ENCODE peak calls at places on chromosomes 3 and 15, in eight cellular contexts. P is mammary epithelial cell, B is breast epithelium, S is upper lobe of right lung, K is lower lobe of right lung, C is left lung, T is caudate nucleus, U is keratinocyte. D is an unnamed sample.

GRCh38 chr3:98731720-98732238 is 31.4 kb upstream of the ST3GAL6 start:
- DNase-seq in P (no peak), B (no peak), S (no peak), C (no peak), T (no peak), U (no peak), K (no peak), D (no peak)

GRCh38 chr15:91555307-91555706 is 298.2 kb upstream of the SLCO3A1 start:
- DNase-seq in P (peak; percentile 10), C (no peak), S (no peak), K (no peak), T (no peak), B (no peak), U (no peak), D (no peak)

GRCh38 chr3:170726976-170727661 is 141.2 kb upstream of the SLC7A14 start:
- DNase-seq in C (no peak), P (peak; percentile 84), B (no peak), T (no peak), S (no peak), K (no peak), U (no peak), D (no peak)

GRCh38 chr3:55720614-55721013 is 233.5 kb upstream of the WNT5A start:
- DNase-seq in B (no peak), P (peak; percentile 13), U (no peak), C (no peak), T (no peak), K (no peak), S (no peak), D (no peak)

GRCh38 chr3:112763258-112763657 is 83.4 kb downstream of the CD200R1L start:
- DNase-seq in C (no peak), S (no peak), B (no peak), P (no peak), K (no peak), T (no peak), U (no peak), D (no peak)

GRCh38 chr15:39887832-39888231 is 32.2 kb downstream of the GPR176 start:
- DNase-seq in T (no peak), P (peak; percentile 65), U (no peak), S (no peak), B (no peak), K (no peak), C (no peak), D (peak; percentile 20)

GRCh38 chr3:194782767-194783404 is 97.2 kb downstream of the FAM43A start:
- DNase-seq in S (no peak), B (no peak), P (peak; percentile 45), C (no peak), K (peak; percentile 58), T (no peak), U (no peak), D (no peak)

GRCh38 chr3:172877011-172877410 is 126.5 kb downstream of the ECT2 start:
- DNase-seq in C (no peak), U (no peak), K (no peak), S (no peak), T (no peak), B (no peak), P (no peak), D (no peak)

GRCh38 chr3:2714856-2715255 is 395.3 kb downstream of the IL5RA start:
- DNase-seq in C (no peak), K (no peak), S (no peak), B (no peak), U (no peak), T (no peak), P (no peak), D (no peak)

GRCh38 chr3:36903119-36903882 is 41.6 kb downstream of the TRANK1 start:
- DNase-seq in K (no peak), U (no peak), T (no peak), B (no peak), C (no peak), P (no peak), S (no peak), D (no peak)

GRCh38 chr15:35067501-35068347 is 17.4 kb downstream of the NANOGP8 start:
- DNase-seq in U (no peak), P (no peak), S (no peak), T (no peak), K (no peak), B (no peak), C (no peak), D (no peak)

GRCh38 chr15:58510715-58511465 is 79.1 kb downstream of the LIPC start:
- DNase-seq in U (no peak), K (no peak), P (no peak), B (no peak), S (no peak), T (no peak), C (no peak), D (no peak)

GRCh38 chr3:27680517-27681246 is 41.4 kb downstream of the EOMES start:
- DNase-seq in S (no peak), T (no peak), P (no peak), U (no peak), B (no peak), K (no peak), C (no peak), D (no peak)

GRCh38 chr3:50150404-50150750 is 4.7 kb upstream of the SEMA3F start:
- DNase-seq in C (no peak), S (no peak), B (no peak), T (no peak), P (no peak), U (no peak), K (no peak), D (no peak)
- H3K27ac ChIP-seq in C (no peak overlapping the region), S (no peak overlapping the region), B (peak overlapping the region; percentile 79), T (no peak overlapping the region), P (no peak overlapping the region), U (peak overlapping the region; percentile 16), K (no peak overlapping the region), D (peak overlapping the region; percentile 67)

GRCh38 chr15:41928637-41929620 is 35.1 kb upstream of the SPTBN5 start:
- DNase-seq in S (peak; percentile 73), B (no peak), K (peak; percentile 65), U (no peak), P (no peak), C (no peak), T (no peak), D (no peak)
- H3K27ac ChIP-seq in S (peak overlapping the region; percentile 65), B (peak overlapping the region; percentile 87), K (peak overlapping the region; percentile 77), U (no peak overlapping the region), P (no peak overlapping the region), C (peak overlapping the region; percentile 62), T (no peak overlapping the region), D (no peak overlapping the region)

GRCh38 chr15:81327526-81327925 is 3.6 kb upstream of the STARD5 start:
- DNase-seq in C (no peak), U (no peak), S (no peak), K (no peak), P (peak; percentile 51), T (no peak), B (no peak), D (no peak)
- H3K27ac ChIP-seq in C (no peak overlapping the region), U (no peak overlapping the region), S (no peak overlapping the region), K (no peak overlapping the region), P (no peak overlapping the region), T (no peak overlapping the region), B (peak overlapping the region; percentile 44), D (no peak overlapping the region)

DNA sequence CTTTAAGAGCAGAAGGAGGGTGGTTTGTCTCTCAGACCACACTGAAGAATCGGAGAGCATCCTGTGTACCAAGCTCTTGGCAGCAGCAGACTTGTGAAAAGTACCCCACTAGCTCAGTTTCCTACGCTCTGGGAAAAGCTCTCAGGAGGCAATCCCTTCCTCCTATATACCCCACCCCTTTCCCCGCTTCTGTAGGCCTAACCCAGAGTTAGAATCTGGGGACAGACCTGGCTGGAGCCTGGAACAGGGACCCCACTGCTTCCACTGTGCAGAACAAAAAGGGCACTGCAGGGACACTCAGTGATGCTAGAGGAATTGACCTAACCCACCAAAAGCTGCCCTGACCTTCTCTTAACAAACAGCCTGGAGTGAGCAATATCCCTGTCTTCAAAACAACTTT is 70.0 kb upstream of the CCDC39 start:
- DNase-seq in T (no peak), S (no peak), U (no peak), B (no peak), P (no peak), C (no peak), K (no peak), D (no peak)
- H3K27ac ChIP-seq in T (no peak overlapping the region), S (no peak overlapping the region), U (no peak overlapping the region), B (no peak overlapping the region), P (no peak overlapping the region), C (no peak overlapping the region), K (no peak overlapping the region), D (no peak overlapping the region)

GRCh38 chr3:47747558-47747957 is 34.1 kb downstream of the SMARCC1 start:
- DNase-seq in S (no peak), U (no peak), T (no peak), C (no peak), B (no peak), K (no peak), P (no peak), D (no peak)

GRCh38 chr3:47743855-47744254 is 37.8 kb downstream of the SMARCC1 start:
- DNase-seq in K (no peak), S (no peak), C (no peak), P (no peak), U (no peak), T (no peak), B (no peak), D (no peak)

GRCh38 chr3:47741925-47742324 is 39.8 kb downstream of the SMARCC1 start:
- DNase-seq in P (no peak), T (no peak), C (no peak), K (no peak), S (no peak), U (no peak), B (no peak), D (no peak)

GRCh38 chr3:47746264-47746663 is 35.4 kb downstream of the SMARCC1 start:
- DNase-seq in C (no peak), T (no peak), B (no peak), K (no peak), U (no peak), S (no peak), P (no peak), D (no peak)
- H3K27ac ChIP-seq in C (no peak overlapping the region), T (no peak overlapping the region), B (no peak overlapping the region), K (no peak overlapping the region), U (no peak overlapping the region), S (no peak overlapping the region), P (no peak overlapping the region), D (no peak overlapping the region)